ENCODE peak calls at places on chromosome 11, in seven cellular contexts. A is heart left ventricle; P is A549; M is fibroblast of lung; E is AG10803; B is OCI-LY7; T is CD4-positive, alpha-beta T cell. O is an unnamed sample.
A peak's percentile ranks its signal among the peaks of the same experiment; 100 is the strongest.

GRCh38 chr11:36258730-36259360 is 30.4 kb downstream of the COMMD9 start:
- DNase-seq in T (no peak), M (peak; percentile 67), P (peak; percentile 68), B (peak; percentile 12), E (peak; percentile 81), A (peak; percentile 47), O (no peak)

GRCh38 chr11:3853545-3853842 is 2.0 kb upstream of the STIM1 start:
- DNase-seq in E (no peak), B (no peak), P (no peak), T (no peak), A (no peak), M (no peak), O (no peak)

GRCh38 chr11:103946793-103947565 is 89.5 kb upstream of the DDI1 start:
- DNase-seq in T (no peak), E (peak; percentile 51), A (no peak), M (no peak), B (no peak), P (no peak), O (no peak)

GRCh38 chr11:134266440-134266839 is 9.7 kb upstream of the GLB1L3 start:
- DNase-seq in E (no peak), A (no peak), B (no peak), T (no peak), M (no peak), P (no peak), O (no peak)

GRCh38 chr11:93220078-93220477 is 22.3 kb upstream of the SLC36A4 start:
- DNase-seq in E (no peak), T (no peak), M (no peak), P (no peak), B (no peak), A (no peak), O (no peak)

GRCh38 chr11:111795333-111795985 is 29.3 kb upstream of the PPP2R1B start:
- DNase-seq in M (peak; percentile 63), A (no peak), P (no peak), E (peak; percentile 93), T (no peak), B (no peak), O (no peak)

GRCh38 chr11:114678125-114679036 is at the start of gene NXPE2:
- DNase-seq in P (peak; percentile 25), B (no peak), M (peak; percentile 86), A (no peak), E (peak; percentile 56), T (no peak), O (no peak)

GRCh38 chr11:120180571-120181445 is 30.0 kb upstream of the OAF start:
- DNase-seq in P (no peak), A (no peak), E (peak; percentile 31), M (peak; percentile 85), B (no peak), T (no peak), O (peak; percentile 5)

GRCh38 chr11:1272531-1272930 is 36.9 kb downstream of the TOLLIP start:
- DNase-seq in A (no peak), M (no peak), P (no peak), T (no peak), E (no peak), B (no peak), O (no peak)

GRCh38 chr11:57426754-57427691 is at the start of gene SLC43A3:
- DNase-seq in E (peak; percentile 96), A (peak; percentile 81), T (peak; percentile 50), M (peak; percentile 92), P (no peak), B (peak; percentile 75), O (peak; percentile 72)

GRCh38 chr11:134616048-134616447 is 204.0 kb upstream of the B3GAT1 start:
- DNase-seq in T (no peak), M (no peak), A (no peak), P (no peak), E (no peak), B (no peak), O (no peak)

GRCh38 chr11:45890886-45891550 is 5.6 kb downstream of the MAPK8IP1 start:
- DNase-seq in A (no peak), E (no peak), M (no peak), T (no peak), P (no peak), B (no peak), O (no peak)

GRCh38 chr11:124900464-124900863 is 2.8 kb upstream of the ROBO4 start:
- DNase-seq in B (no peak), A (no peak), P (peak; percentile 49), E (peak; percentile 90), M (peak; percentile 89), T (no peak), O (no peak)

GRCh38 chr11:109680127-109680526 is 258.1 kb downstream of the C11orf87 start:
- DNase-seq in M (peak; percentile 62), P (no peak), B (no peak), A (no peak), E (peak; percentile 15), T (no peak), O (no peak)

GRCh38 chr11:63749624-63750023 is 19.0 kb downstream of the ZFTA start:
- DNase-seq in B (no peak), E (no peak), A (no peak), M (no peak), P (no peak), T (no peak), O (no peak)

GRCh38 chr11:63747006-63747405 is 21.6 kb downstream of the ZFTA start:
- DNase-seq in M (no peak), T (no peak), B (no peak), A (no peak), E (peak; percentile 72), P (no peak), O (no peak)

GRCh38 chr11:63745304-63746170 is 23.0 kb downstream of the ZFTA start:
- DNase-seq in P (no peak), E (no peak), A (no peak), T (no peak), B (peak; percentile 12), M (no peak), O (no peak)
- TF ChIP-seq CTCF in P (peak; percentile 42), E (peak; percentile 10), A (peak; percentile 31), T (no peak), B (peak; percentile 64), M (no peak), O (no peak)

GRCh38 chr11:21883354-21883753 is 309.5 kb upstream of the ANO5 start:
- DNase-seq in T (no peak), B (no peak), M (no peak), A (no peak), E (no peak), P (no peak), O (no peak)
- TF ChIP-seq CTCF in T (no peak), B (no peak), M (no peak), A (no peak), E (no peak), P (no peak), O (no peak)

DNA sequence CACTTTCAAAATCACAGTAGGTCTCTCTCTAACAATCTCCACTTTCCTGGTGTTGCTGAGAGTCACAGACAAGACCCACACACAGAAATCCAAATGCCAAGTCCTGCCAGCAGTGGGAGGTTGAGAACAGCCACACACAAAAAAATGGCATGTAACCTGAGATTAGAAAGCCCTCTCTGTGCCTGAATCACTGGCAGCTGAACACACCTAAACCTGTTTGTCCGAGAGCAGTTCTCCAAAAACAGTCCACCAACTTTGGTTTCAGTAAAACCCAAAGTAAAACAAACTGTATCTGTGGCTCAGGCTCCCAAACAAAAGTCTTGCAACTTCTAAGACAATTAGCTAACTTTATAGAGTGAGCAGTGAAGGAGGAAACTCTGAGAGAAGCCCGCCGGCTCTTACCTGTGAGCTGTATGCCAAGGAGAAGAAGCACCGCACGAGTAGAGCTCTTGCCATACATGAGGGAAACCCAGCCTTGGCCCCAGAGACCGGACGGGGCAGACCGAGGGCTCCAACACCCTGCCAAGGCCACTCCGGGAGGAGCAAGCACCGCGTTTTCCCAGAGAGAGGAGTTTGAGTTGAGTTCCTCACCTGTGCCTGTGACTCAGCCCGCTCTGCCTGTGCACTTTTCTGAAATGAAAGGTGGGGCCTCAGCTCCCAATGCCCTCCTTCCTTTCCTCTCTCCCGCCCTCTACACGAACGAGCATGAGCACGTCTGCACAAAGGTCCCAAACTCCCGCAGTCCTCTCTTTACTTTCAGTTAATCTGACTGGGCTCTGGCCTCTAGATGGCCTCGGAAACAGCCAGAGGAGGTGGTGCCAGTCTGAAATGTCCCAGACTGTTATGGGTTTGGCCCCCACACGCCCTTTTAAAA is at the start of gene MPZL2:
- DNase-seq in P (no peak), E (no peak), B (no peak), T (peak; percentile 24), A (peak; percentile 17), M (no peak), O (no peak)
- TF ChIP-seq CTCF in P (no peak), E (no peak), B (peak; percentile 12), T (no peak), A (no peak), M (no peak), O (no peak)

GRCh38 chr11:64848779-64849599 is 4.5 kb upstream of the CDC42BPG start:
- DNase-seq in E (no peak), P (no peak), T (peak; percentile 40), M (no peak), A (no peak), B (peak; percentile 80), O (peak; percentile 62)

GRCh38 chr11:64848214-64848778 is 3.8 kb upstream of the CDC42BPG start:
- DNase-seq in B (no peak), E (no peak), P (no peak), T (no peak), A (no peak), M (no peak), O (no peak)

GRCh38 chr11:64850979-64851567 is 6.6 kb upstream of the CDC42BPG start:
- DNase-seq in A (no peak), B (peak; percentile 94), T (no peak), E (no peak), M (no peak), P (no peak), O (peak; percentile 78)

GRCh38 chr11:64851831-64852337 is 7.4 kb upstream of the CDC42BPG start:
- DNase-seq in M (no peak), T (no peak), A (no peak), P (no peak), E (no peak), B (peak; percentile 57), O (peak; percentile 64)

GRCh38 chr11:64849600-64850356 is 5.3 kb upstream of the CDC42BPG start:
- DNase-seq in T (no peak), E (peak; percentile 60), P (no peak), M (no peak), B (no peak), A (peak; percentile 78), O (no peak)
- TF ChIP-seq CTCF in T (no peak), E (peak; percentile 49), P (no peak), M (peak; percentile 12), B (no peak), A (peak; percentile 30), O (no peak)

DNA sequence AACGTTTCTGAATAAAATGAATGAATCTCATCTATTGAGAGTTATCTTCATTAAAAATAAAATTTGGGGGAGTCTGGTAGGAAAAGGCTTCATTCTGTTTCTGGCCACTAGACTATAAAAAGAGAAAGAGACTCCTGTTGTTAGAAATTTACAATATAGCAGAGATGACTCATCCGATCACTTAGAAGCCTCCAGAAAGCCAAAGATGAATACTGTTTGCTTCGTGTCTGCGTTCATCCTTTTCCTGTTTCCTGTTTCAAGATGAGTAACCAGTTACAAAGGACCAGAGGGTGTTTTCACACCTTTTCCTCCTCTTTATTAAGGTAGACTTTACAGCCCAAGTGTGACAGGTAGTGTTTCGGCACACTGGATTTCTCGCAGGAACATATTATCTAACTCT is 1120.7 kb downstream of the LRRC4C start:
- DNase-seq in B (no peak), T (no peak), A (no peak), M (peak; percentile 74), E (peak; percentile 49), P (peak; percentile 8), O (no peak)
- TF ChIP-seq CTCF in B (no peak), T (no peak), A (no peak), M (peak; percentile 5), E (no peak), P (no peak), O (no peak)

GRCh38 chr11:2553886-2554285 is 109.1 kb downstream of the KCNQ1 start:
- DNase-seq in P (no peak), M (no peak), T (no peak), A (no peak), E (no peak), B (no peak), O (no peak)
- TF ChIP-seq CTCF in P (no peak), M (no peak), T (no peak), A (no peak), E (no peak), B (no peak), O (no peak)

O was measured in activated B cell treated with CpG ODN at 0.5 μM for 24 hours.